ENCODE peak calls at places on chromosomes 7 and 10, in ten cellular contexts. R is H9, O is PC-3, Y is IMR-90, I is stomach, V is cardiac muscle cell, G is heart left ventricle, W is prostate gland, E is adrenal gland, T is upper lobe of right lung. A is an unnamed sample. For H3K4me1, the result is how much of the 10 kb centered on the place peaks cover.

GRCh38 chr10:46526682-46527038 is 29.8 kb downstream of the GPRIN2 start:
- DNase-seq in T (peak), G (peak), V (no peak), O (peak), I (peak), Y (no peak), R (no peak), W (no peak), E (no peak), A (peak)

GRCh38 chr10:22341190-22341935 is 3.9 kb upstream of the SPAG6 start:
- DNase-seq in R (peak), Y (peak), G (no peak), O (no peak), W (no peak), T (no peak), V (peak), I (no peak), E (no peak), A (no peak)

GRCh38 chr10:47418966-47419365 is 34.9 kb upstream of the ZNF488 start:
- DNase-seq in Y (no peak), T (no peak), G (no peak), V (no peak), R (peak), O (no peak), W (no peak), E (no peak), I (no peak), A (no peak)

GRCh38 chr7:85229544-85229943 is 42.7 kb upstream of the SEMA3D start:
- DNase-seq in W (no peak), O (no peak), Y (no peak), I (no peak), V (no peak), E (no peak), R (no peak), T (no peak), G (no peak), A (no peak)

GRCh38 chr7:380724-381210 is 90.8 kb downstream of the FOXL3 start:
- DNase-seq in O (no peak), I (peak), Y (no peak), T (peak), W (no peak), G (peak), R (peak), E (no peak), V (no peak), A (no peak)

GRCh38 chr10:25493122-25493893 is 318.5 kb downstream of the GPR158 start:
- DNase-seq in I (no peak), T (no peak), O (peak), E (peak), V (peak), Y (peak), G (no peak), R (peak), W (no peak), A (peak)

GRCh38 chr7:40527723-40528122 is 392.9 kb downstream of the SUGCT start:
- DNase-seq in I (no peak), E (no peak), G (no peak), T (no peak), V (no peak), Y (no peak), W (no peak), O (no peak), R (no peak), A (no peak)

GRCh38 chr10:3056280-3057037 is 10.9 kb upstream of the PFKP start:
- DNase-seq in O (no peak), W (no peak), Y (peak), V (no peak), G (no peak), I (no peak), E (no peak), T (no peak), R (no peak), A (no peak)

GRCh38 chr7:100894860-100895700 is 608 bp downstream of the ACHE start:
- DNase-seq in I (peak), R (peak), G (peak), O (peak), T (peak), Y (no peak), V (peak), E (peak), W (peak), A (no peak)

DNA sequence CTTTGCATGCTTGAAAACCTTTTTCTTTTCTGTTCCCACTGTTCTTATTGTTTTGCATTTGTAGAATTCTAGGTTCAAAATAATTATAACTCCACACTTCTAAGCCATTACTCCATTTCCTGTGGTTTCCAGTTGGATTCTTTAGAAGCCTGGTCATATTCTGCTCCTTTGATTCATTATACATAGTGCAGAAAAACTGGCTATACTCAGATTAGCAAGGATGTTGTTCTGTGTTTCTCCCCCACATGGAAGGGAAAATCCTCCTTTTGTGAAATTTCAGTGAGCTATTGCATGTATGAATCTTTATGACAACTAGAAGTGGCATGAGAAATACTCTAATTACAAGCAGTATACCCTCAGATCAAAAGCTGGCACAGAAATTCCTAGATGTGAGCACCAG is 79.5 kb downstream of the SLC13A1 start:
- DNase-seq in Y (no peak), R (no peak), E (no peak), I (no peak), V (no peak), T (no peak), W (no peak), G (no peak), O (no peak), A (peak)
- TF ChIP-seq CTCF in Y (no peak), R (no peak), E (no peak), I (no peak), V (no peak), T (no peak), W (no peak), G (no peak), O (no peak), A (no peak)

GRCh38 chr7:98991141-98991540 is 112.8 kb downstream of the TRRAP start:
- DNase-seq in R (no peak), W (no peak), Y (no peak), I (no peak), G (no peak), E (no peak), V (no peak), O (no peak), T (peak), A (no peak)

GRCh38 chr7:98992076-98992475 is 113.7 kb downstream of the TRRAP start:
- DNase-seq in R (no peak), O (no peak), G (no peak), I (no peak), V (no peak), Y (no peak), T (peak), W (no peak), E (no peak), A (no peak)

GRCh38 chr7:98994046-98994944 is 116.0 kb downstream of the TRRAP start:
- DNase-seq in T (peak), R (no peak), V (no peak), W (no peak), O (no peak), G (no peak), I (no peak), Y (no peak), E (no peak), A (no peak)

GRCh38 chr7:98995111-98995510 is 116.8 kb downstream of the TRRAP start:
- DNase-seq in O (no peak), E (no peak), R (no peak), V (no peak), W (no peak), T (peak), I (no peak), G (no peak), Y (no peak), A (no peak)

DNA sequence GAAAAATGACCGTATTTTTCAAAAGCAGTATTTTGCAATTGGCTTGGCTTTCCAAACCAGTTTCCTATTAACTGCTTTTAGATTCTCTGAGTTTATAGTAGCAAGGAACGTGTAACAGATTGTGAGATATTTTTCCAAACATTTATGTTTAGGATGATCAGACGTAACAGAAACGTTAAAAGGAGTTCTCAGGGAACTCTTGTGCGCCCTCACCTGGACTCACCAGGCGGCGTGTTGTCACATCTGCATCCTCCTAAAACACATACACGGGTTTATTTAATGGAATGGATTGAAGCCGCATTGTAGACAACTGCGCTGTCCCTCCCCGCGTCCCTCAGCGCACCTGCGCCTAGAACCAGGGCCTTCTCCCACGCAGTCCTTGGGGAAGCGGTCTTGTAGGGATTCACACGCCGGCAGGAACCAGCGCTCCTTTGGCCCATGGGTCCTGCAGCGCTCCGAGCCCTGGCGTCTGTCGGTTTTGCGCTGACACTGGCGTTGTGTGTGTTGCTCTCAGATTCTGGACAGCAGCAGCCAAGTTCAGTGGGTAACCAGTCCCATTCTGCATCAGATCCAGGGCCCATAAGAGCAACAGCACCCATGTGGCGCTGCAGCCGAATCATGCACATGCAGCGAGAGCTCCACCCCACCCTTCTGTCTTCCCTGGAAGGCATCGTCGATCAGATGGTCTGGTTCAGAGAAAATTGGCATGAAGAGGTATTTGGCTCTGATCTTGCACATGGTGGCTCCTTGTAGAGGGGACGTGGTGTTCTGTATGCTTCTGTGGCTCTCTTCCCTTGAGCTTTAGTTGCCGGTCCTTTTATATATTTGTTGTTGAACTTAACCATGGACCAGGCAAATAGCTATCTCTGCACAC is 114.9 kb downstream of the TRRAP start:
- DNase-seq in E (no peak), T (peak), G (no peak), V (no peak), I (no peak), R (no peak), W (no peak), O (no peak), Y (no peak), A (no peak)
- H3K4me1 ChIP-seq in E (under half), T (under half), G (under half), V (under half), I (under half), R (under half), W (under half), O (under half), Y (under half), A (under half)

GRCh38 chr10:77408259-77408658 is 229.3 kb downstream of the KCNMA1 start:
- DNase-seq in R (no peak), I (no peak), T (no peak), E (no peak), O (no peak), Y (no peak), G (no peak), V (no peak), W (no peak), A (no peak)

GRCh38 chr10:77406764-77407430 is 230.7 kb downstream of the KCNMA1 start:
- DNase-seq in W (no peak), E (no peak), T (no peak), O (no peak), R (no peak), V (no peak), G (no peak), Y (no peak), I (no peak), A (no peak)

GRCh38 chr10:77404801-77405200 is 232.8 kb downstream of the KCNMA1 start:
- DNase-seq in R (no peak), Y (no peak), T (no peak), V (no peak), E (no peak), I (no peak), G (no peak), W (no peak), O (no peak), A (no peak)

GRCh38 chr10:77403761-77404160 is 233.8 kb downstream of the KCNMA1 start:
- DNase-seq in T (no peak), E (no peak), G (no peak), O (no peak), I (no peak), R (no peak), V (no peak), W (no peak), Y (no peak), A (no peak)

DNA sequence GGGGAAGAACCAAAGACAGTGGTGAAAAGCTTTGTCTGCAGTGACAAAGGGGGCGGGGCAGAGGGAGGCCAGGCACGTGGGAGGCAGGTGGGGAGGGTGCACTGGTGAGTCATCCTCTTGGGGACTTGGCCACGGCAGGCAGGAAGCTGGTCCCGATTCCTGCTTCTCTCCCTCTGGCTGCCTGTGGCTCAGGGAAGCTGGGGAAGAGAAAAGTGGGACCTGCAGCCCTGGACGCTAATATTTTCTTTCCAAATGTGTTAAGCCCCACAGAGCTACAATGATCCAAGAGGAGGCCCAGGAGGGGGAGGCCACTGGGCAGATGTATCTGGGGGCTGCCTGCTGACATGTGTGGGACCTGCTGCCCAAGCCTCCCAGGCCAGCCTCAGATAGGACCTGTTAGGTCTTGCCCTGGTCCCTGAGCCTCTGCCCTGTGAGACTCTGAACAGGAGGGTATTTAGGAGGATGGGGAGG is 231.8 kb downstream of the KCNMA1 start:
- DNase-seq in R (peak), W (peak), Y (peak), I (peak), V (peak), E (peak), O (peak), G (no peak), T (peak), A (peak)
- H3K27ac ChIP-seq in R (no peak), W (no peak), Y (peak), I (peak), V (no peak), E (no peak), O (peak), G (no peak), T (no peak), A (no peak)

DNA sequence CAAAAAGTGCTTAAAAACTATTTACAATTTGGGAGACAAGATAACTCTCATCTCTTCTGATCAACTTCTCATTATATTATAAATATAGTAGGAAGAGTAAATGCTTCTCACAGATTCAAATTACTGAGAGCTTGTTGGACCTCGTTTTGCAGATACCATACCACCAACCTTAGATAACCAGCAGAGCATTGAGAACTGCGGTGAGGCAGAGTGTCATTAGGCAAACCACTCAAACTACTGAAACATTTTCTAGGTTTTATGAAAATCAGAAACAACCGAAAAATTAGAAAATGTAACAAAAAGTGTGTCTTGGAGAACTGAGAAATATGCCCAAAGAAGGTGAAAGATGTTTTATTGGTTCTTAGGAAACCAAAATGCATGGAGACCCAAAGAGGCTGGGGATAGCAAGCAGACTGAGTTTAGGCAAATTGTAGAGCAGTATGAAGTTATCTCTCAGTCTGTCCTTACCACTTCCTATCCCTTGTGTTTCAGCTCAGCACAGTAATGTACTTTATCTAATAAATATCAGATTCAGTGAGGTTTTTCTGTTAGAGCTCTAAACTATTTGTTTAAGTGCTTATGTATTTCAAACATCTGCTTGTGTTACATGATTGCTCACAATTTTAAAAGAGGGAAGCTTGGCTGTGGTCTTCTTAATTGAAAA is 77.9 kb downstream of the HECTD2 start:
- DNase-seq in Y (no peak), E (no peak), V (no peak), T (no peak), O (no peak), I (no peak), W (no peak), G (no peak), R (no peak), A (no peak)
- TF ChIP-seq CTCF in Y (no peak), E (no peak), V (no peak), T (no peak), O (no peak), I (no peak), W (no peak), G (no peak), R (no peak), A (no peak)

GRCh38 chr7:29613100-29613499 is 49.5 kb downstream of the PRR15 start:
- DNase-seq in E (no peak), W (no peak), V (no peak), Y (no peak), R (no peak), O (no peak), G (no peak), I (no peak), T (no peak), A (no peak)

GRCh38 chr7:29614229-29614628 is 50.6 kb downstream of the PRR15 start:
- DNase-seq in R (no peak), G (no peak), T (no peak), W (no peak), O (peak), Y (no peak), I (no peak), E (no peak), V (no peak), A (no peak)

GRCh38 chr7:29610031-29610490 is 46.4 kb downstream of the PRR15 start:
- DNase-seq in G (no peak), E (no peak), W (no peak), V (no peak), O (no peak), T (no peak), Y (no peak), I (no peak), R (no peak), A (no peak)

GRCh38 chr7:29612596-29612995 is 49.0 kb downstream of the PRR15 start:
- DNase-seq in W (no peak), R (no peak), G (no peak), O (peak), T (no peak), V (no peak), Y (no peak), E (no peak), I (no peak), A (no peak)

DNA sequence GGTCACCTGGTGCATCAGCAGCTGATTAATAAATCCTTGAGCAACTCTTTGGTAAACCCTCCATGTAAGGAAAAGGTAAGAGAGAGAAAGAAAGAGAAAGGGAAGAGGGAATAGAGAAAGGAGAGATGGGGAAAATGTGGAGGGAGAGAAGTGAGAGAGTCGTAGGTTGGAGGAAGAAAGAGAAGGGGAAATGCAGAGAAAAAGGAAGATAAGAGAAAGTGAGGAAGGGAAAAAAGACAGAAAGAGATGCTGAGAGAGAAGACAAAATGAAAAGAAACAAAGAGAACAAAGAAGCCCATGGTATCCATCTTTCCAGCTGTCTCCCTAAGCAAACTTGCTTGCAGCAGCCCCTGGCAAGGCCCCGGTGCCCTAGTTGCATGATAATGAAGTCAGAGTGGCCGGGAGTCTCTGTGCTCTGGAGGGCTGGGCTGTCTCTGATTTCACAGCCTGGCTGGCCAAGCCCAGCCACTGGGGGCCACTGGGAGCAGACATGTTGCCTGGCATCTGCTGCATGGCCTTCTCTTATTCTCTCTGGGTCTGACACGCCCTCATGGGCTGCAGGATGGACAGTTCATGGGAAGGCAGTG is 48.4 kb downstream of the PRR15 start:
- DNase-seq in V (no peak), G (no peak), E (no peak), O (no peak), Y (no peak), R (peak), I (no peak), T (no peak), W (no peak), A (no peak)
- H3K4me1 ChIP-seq in V (under half), G (under half), E (under half), O (half or more), Y (under half), R (under half), I (under half), T (under half), W (under half), A (under half)

GRCh38 chr7:127871226-127871625 is 160.0 kb downstream of the LRRC4 start:
- DNase-seq in T (no peak), R (no peak), W (no peak), G (no peak), O (no peak), I (no peak), V (no peak), Y (no peak), E (no peak), A (no peak)
- H3K27ac ChIP-seq in T (no peak), R (no peak), W (no peak), G (no peak), O (no peak), I (no peak), V (no peak), Y (no peak), E (no peak), A (no peak)

DNA sequence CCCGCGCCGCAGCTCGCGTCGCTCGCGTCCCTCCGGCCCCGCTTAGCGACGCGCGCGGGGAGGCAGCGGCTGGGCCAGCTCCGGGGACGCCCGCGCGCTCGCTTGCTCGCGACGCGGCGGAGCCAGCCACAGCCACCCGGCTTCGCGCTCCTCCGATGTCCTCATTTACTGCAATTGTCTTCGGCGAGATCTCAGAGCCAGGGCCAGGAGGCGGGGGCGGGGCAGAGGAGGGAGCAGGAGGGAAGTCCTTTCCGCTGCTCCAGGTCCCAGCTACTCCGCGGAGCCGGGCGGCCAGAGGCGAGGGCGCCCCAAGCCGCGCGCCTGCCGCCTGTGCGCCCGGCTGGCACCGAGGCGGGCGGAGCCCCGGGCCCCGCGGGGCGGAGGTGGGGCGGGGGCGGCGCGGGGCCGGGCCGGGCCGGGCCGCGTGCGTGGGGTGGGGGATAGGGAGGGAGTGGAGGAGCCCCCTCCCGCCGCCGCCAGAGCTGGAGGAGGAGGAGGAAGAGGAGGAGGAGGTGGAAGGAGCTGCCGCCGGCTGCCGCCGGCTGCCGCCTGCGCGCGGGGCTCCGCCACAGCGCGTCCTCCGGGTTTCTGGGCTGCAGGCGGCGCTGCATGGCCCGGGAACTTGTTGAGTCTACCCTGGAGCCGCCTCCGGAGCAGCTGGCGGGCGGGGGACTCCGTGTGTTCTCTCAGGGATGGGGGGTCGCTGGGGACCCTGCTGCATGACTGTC is at the start of gene INSYN2A:
- DNase-seq in Y (peak), G (no peak), T (no peak), R (peak), O (peak), W (no peak), I (no peak), E (no peak), V (peak), A (no peak)
- TF ChIP-seq CTCF in Y (peak), G (no peak), T (no peak), R (peak), O (no peak), W (no peak), I (no peak), E (no peak), V (peak), A (peak)